ENCODE peak calls at places on chromosomes 3 and 15, in seven cellular contexts. H is cardiac fibroblast, G is small intestine, W is GM23338, E is skeletal muscle cell, D is GM12865, V is lower lobe of right lung. A is an unnamed sample.

GRCh38 chr15:42152196-42152920 is 4.1 kb downstream of the PLA2G4F start:
- DNase-seq in H (no peak), D (no peak), E (no peak), W (no peak), V (peak), G (no peak), A (no peak)

GRCh38 chr3:155634121-155634719 is 110.7 kb downstream of the PLCH1 start:
- DNase-seq in H (no peak), W (no peak), D (no peak), V (no peak), E (no peak), G (no peak), A (no peak)

GRCh38 chr3:121488628-121489027 is 57.2 kb downstream of the POLQ start:
- DNase-seq in D (no peak), E (no peak), W (peak), V (no peak), H (peak), G (peak), A (no peak)

GRCh38 chr3:36677331-36678007 is 86.9 kb downstream of the DCLK3 start:
- DNase-seq in D (peak), W (peak), H (peak), E (peak), G (no peak), V (no peak), A (peak)

GRCh38 chr3:195410546-195410945 is 32.3 kb downstream of the ACAP2 start:
- DNase-seq in G (no peak), V (no peak), H (no peak), D (no peak), E (no peak), W (peak), A (no peak)

GRCh38 chr15:34284937-34285336 is 52.6 kb downstream of the SLC12A6 start:
- DNase-seq in E (no peak), W (no peak), D (no peak), H (no peak), G (peak), V (no peak), A (no peak)

GRCh38 chr3:148789156-148789555 is 38.5 kb upstream of the CPB1 start:
- DNase-seq in E (peak), W (peak), G (no peak), H (peak), V (no peak), D (no peak), A (peak)

GRCh38 chr3:197151562-197151961 is 121.9 kb upstream of the MELTF start:
- DNase-seq in G (peak), H (peak), V (no peak), E (peak), W (no peak), D (peak), A (peak)

GRCh38 chr3:121758727-121759450 is 9.3 kb upstream of the GOLGB1 start:
- DNase-seq in H (no peak), D (no peak), V (no peak), W (no peak), G (no peak), E (no peak), A (peak)

GRCh38 chr3:73508330-73508954 is 116.3 kb downstream of the PDZRN3 start:
- DNase-seq in W (peak), G (peak), E (no peak), H (peak), V (no peak), D (peak), A (peak)

GRCh38 chr3:195522254-195523023 is 20.7 kb downstream of the PPP1R2 start:
- DNase-seq in V (no peak), W (peak), D (peak), E (no peak), G (peak), H (peak), A (peak)

GRCh38 chr15:29270169-29270955 is 740 bp upstream of the NSMCE3 start:
- DNase-seq in H (peak), D (peak), E (no peak), W (no peak), V (no peak), G (peak), A (peak)

GRCh38 chr3:132784502-132785025 is 62.4 kb upstream of the NPHP3 start:
- DNase-seq in G (no peak), W (no peak), V (no peak), E (no peak), H (peak), D (no peak), A (no peak)

GRCh38 chr3:72127843-72128242 is 342.9 kb upstream of the PROK2 start:
- DNase-seq in W (no peak), G (no peak), D (no peak), H (peak), V (no peak), E (no peak), A (no peak)

GRCh38 chr3:171065732-171066131 is 39.2 kb upstream of the SLC2A2 start:
- DNase-seq in H (no peak), G (no peak), E (no peak), W (no peak), V (no peak), D (no peak), A (no peak)

GRCh38 chr15:78629716-78630065 is 8.9 kb upstream of the CHRNA3 start:
- DNase-seq in W (no peak), E (no peak), D (no peak), V (no peak), G (no peak), H (no peak), A (no peak)

GRCh38 chr3:74621581-74621980 is 7.1 kb upstream of the CNTN3 start:
- DNase-seq in H (peak), E (no peak), D (no peak), G (no peak), V (no peak), W (no peak), A (no peak)

GRCh38 chr3:49100046-49100615 is 4.4 kb downstream of the QARS1 start:
- DNase-seq in W (no peak), E (no peak), G (no peak), D (no peak), H (no peak), V (peak), A (no peak)

GRCh38 chr3:122199552-122199951 is 16.1 kb downstream of the CASR start:
- DNase-seq in V (no peak), E (no peak), H (no peak), G (no peak), W (no peak), D (no peak), A (no peak)

GRCh38 chr3:81425198-81425868 is 336.1 kb downstream of the GBE1 start:
- DNase-seq in V (no peak), E (no peak), G (no peak), W (peak), D (no peak), H (peak), A (no peak)

GRCh38 chr3:183313331-183313730 is 60.3 kb downstream of the B3GNT5 start:
- DNase-seq in H (no peak), G (no peak), V (no peak), W (no peak), E (no peak), D (no peak), A (no peak)

GRCh38 chr3:46280105-46280797 is 38.0 kb downstream of the CCR3 start:
- DNase-seq in E (peak), G (peak), W (no peak), D (peak), H (peak), V (no peak), A (peak)

GRCh38 chr3:123337226-123337625 is 111.7 kb downstream of the ADCY5 start:
- DNase-seq in H (no peak), G (no peak), V (no peak), W (no peak), E (no peak), D (no peak), A (no peak)

GRCh38 chr3:19474169-19474568 is 325.9 kb downstream of the KCNH8 start:
- DNase-seq in H (no peak), D (no peak), G (no peak), E (no peak), W (peak), V (no peak), A (no peak)

GRCh38 chr3:67292356-67293225 is 294.5 kb downstream of the KBTBD8 start:
- DNase-seq in D (no peak), G (no peak), H (no peak), W (no peak), V (peak), E (peak), A (peak)

GRCh38 chr3:22315925-22316324 is 564.9 kb upstream of the ZNF385D start:
- DNase-seq in H (no peak), D (no peak), E (no peak), W (no peak), G (no peak), V (no peak), A (no peak)

GRCh38 chr3:10471337-10471721 is 34.1 kb downstream of the ATP2B2 start:
- DNase-seq in G (no peak), E (no peak), W (peak), D (no peak), V (no peak), H (no peak), A (no peak)

GRCh38 chr3:73364517-73364916 is 260.2 kb downstream of the PDZRN3 start:
- DNase-seq in W (no peak), E (no peak), H (no peak), G (no peak), D (no peak), V (no peak), A (no peak)

GRCh38 chr3:43709022-43709421 is 18.3 kb downstream of the ABHD5 start:
- DNase-seq in V (no peak), W (no peak), H (peak), D (no peak), G (no peak), E (peak), A (peak)

GRCh38 chr3:159782724-159783421 is 205.8 kb upstream of the IL12A start:
- DNase-seq in W (no peak), G (no peak), H (no peak), D (no peak), V (no peak), E (no peak), A (no peak)

GRCh38 chr3:196620228-196620627 is 19.3 kb upstream of the NRROS start:
- DNase-seq in G (no peak), E (no peak), V (peak), W (no peak), D (peak), H (peak), A (no peak)

GRCh38 chr3:189070965-189071364 is 100.8 kb upstream of the TPRG1 start:
- DNase-seq in W (no peak), H (no peak), D (no peak), V (no peak), G (no peak), E (no peak), A (no peak)

GRCh38 chr3:65996605-65997004 is 42.1 kb downstream of the MAGI1 start:
- DNase-seq in E (no peak), W (peak), G (no peak), V (peak), H (peak), D (no peak), A (no peak)

GRCh38 chr15:43930079-43930478 is 103.3 kb downstream of the WDR76 start:
- DNase-seq in V (no peak), E (no peak), D (no peak), W (peak), H (no peak), G (no peak), A (no peak)
- H3K4me3 ChIP-seq in V (no peak), E (no peak), D (no peak), W (no peak), H (no peak), G (no peak), A (no peak)

GRCh38 chr3:153783106-153783505 is 338.1 kb upstream of the ARHGEF26 start:
- DNase-seq in G (no peak), V (no peak), H (peak), D (no peak), E (peak), W (peak), A (peak)
- H3K4me3 ChIP-seq in G (no peak), V (no peak), H (no peak), D (no peak), E (no peak), W (no peak), A (no peak)

DNA sequence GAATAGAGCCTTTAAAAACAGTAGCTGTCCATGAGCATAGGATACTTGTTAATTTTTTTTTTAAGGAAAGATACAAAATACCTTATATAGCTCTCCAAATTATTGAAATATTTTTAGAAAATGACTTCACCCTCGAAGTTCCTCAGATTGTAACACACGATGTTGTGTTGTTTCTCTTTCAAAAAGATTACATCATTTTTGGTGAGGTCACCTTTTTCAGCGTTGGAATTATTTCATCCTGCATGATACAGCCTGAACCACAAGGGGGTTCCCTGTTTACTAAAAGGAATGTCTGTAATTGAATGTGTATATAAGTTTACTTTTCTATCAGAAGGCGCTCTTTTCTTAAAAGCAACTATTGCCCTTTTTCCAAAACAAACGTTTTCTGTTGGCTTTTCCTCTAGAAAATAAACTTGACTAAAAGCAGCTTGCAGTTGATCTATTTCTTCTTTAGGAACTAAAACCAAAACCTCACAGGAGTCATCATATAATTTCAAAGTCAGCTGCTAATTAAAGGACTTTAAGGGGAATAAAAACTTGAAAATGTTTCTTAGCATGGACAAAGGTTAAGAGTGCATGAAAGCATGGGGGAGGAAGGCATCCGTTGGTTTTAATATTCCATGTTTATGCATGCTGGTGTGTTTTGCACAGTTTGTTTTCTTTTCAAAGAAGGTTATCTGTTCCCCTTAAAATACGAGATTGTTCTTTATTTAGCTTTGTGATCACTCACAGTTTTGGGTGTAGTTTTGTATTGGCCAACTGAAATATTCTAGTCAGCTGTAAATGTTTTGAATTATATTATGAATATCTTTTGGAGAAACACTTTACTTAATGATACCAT is 29.4 kb downstream of the LYSMD4 start:
- DNase-seq in G (peak), D (peak), H (peak), V (no peak), E (peak), W (peak), A (peak)
- H3K4me3 ChIP-seq in G (no peak), D (no peak), H (no peak), V (peak), E (no peak), W (no peak), A (peak)

GRCh38 chr15:62163847-62164499 is 1.1 kb downstream of the C2CD4B start:
- DNase-seq in G (peak), W (peak), V (peak), E (no peak), D (no peak), H (peak), A (no peak)

GRCh38 chr15:62164500-62165028 is 521 bp downstream of the C2CD4B start:
- DNase-seq in D (peak), G (peak), H (peak), V (peak), W (peak), E (no peak), A (no peak)

GRCh38 chr15:62165793-62166380 is 802 bp upstream of the C2CD4B start:
- DNase-seq in G (no peak), D (no peak), W (peak), H (peak), E (peak), V (no peak), A (no peak)

GRCh38 chr15:62165029-62165792 is at the start of gene C2CD4B:
- DNase-seq in G (peak), H (peak), D (peak), E (no peak), V (peak), W (peak), A (no peak)

DNA sequence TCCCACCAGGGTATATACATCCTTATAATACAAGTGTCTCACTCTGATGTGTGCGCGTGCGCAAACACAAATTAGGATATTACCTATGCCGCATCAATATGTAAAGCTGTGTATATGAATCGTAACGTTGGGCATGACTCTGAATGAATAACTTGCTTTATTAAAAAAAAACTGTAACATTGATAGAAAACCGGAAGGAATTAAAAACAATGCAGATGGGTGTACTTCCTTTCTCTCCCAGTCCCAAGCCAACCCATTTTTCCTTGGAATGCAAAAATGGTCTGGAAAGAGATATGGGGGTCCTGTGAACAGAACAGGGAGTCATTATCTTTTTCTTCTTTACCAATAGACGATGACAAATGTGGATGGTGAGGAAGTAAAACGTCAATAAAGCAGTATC is 1.7 kb downstream of the C2CD4B start:
- DNase-seq in V (no peak), W (no peak), H (no peak), E (no peak), D (no peak), G (no peak), A (no peak)
- H3K4me3 ChIP-seq in V (peak), W (peak), H (no peak), E (no peak), D (no peak), G (peak), A (no peak)

DNA sequence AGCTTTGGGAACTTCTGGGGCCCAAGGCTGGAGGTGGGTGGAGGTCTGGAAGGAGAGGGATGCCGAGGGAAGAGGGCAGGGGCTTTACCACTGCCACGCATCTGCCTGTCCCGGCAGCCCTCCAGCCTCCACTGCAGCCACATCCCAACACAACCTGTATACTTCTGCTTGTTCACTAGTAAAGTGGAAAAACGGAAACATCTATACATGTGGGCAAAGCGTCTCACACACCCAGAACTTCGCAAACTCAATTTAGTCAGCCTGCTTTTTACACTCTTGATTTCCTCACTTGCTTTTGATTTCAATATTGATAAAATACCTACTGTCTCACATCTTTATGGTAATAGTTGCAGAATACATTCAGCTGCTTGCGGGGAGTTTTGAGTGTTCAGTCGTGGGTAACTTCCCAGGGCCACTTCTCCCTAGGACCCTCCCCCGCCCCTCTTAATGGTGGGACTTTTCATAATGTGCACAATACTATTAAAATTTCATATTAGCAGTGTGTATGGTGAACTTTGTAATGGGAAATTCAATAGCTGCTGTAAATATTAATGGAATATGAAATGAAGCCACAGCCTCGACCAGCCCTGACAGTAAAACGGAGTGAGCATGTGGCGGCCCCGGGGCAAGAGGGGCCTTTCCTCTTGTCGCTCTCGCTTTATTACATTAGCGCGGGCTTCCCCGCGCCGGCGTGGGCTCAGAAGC is 85.2 kb downstream of the NR2F2 start:
- DNase-seq in D (no peak), W (no peak), V (no peak), H (no peak), E (no peak), G (no peak), A (no peak)
- H3K4me3 ChIP-seq in D (no peak), W (peak), V (no peak), H (no peak), E (no peak), G (no peak), A (no peak)

GRCh38 chr15:43519207-43519606 is 1.8 kb downstream of the MAP1A start:
- DNase-seq in G (no peak), V (no peak), D (no peak), W (no peak), H (no peak), E (no peak), A (no peak)
- H3K4me3 ChIP-seq in G (no peak), V (no peak), D (no peak), W (peak), H (no peak), E (peak), A (no peak)

GRCh38 chr3:141370065-141370533 is 1.8 kb downstream of the ZBTB38 start:
- DNase-seq in D (peak), V (no peak), W (peak), E (peak), G (peak), H (peak), A (peak)
- H3K4me3 ChIP-seq in D (peak), V (peak), W (no peak), E (no peak), G (no peak), H (no peak), A (peak)

DNA sequence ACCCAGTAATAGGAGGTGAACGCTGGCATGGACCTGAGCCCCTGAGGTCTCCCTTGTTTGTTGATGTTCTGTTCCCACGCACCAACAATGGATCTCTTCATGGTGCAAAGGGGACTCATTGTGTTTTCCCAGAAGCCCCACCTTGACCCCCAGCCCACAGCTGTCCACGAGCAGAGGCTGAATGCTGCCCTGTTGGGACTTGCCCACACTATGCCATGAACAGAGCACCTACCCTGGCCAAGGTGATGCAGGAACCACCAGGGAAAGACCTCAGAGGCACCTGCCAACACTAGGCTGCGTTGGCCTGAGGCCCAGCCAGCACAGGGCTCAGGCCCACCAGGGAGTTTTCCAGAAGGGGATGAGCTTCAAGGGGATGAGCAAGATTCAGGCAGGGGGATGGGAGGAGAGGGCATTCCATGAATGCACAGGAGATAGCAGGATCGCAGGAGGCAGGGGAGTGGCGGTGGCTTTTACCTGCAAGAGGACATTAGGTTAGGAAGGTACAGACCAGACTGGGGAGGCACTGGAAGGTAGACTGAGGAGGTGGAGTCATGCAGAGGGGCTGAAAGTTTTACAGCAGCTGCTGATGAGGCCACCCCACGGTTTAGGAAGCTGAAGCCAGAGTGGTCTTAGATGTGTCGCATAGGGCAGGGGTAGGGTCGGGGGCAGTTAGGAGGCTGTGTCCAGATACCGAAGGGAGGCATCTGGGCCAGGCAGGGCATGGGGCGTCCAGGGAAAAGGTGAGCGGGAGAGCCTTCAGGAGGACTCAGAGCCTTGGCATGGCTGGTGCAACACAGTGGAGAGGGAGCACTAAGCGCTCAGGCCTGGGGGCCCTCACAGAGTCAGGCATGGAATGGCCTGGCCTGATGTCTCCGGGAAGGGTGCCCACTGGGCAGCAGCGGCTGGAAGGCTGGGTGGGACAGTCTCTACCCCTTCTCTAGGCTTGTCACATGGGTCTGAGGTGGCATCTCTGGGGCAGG is 4.0 kb upstream of the PHGR1 start:
- DNase-seq in V (no peak), W (no peak), H (no peak), E (no peak), G (peak), D (no peak), A (no peak)
- H3K4me3 ChIP-seq in V (no peak), W (no peak), H (no peak), E (no peak), G (peak), D (no peak), A (no peak)

GRCh38 chr15:63050737-63051700 is 8.5 kb downstream of the TPM1 start:
- DNase-seq in E (no peak), V (no peak), G (peak), W (peak), D (no peak), H (peak), A (peak)
- H3K4me3 ChIP-seq in E (no peak), V (peak), G (peak), W (no peak), D (no peak), H (no peak), A (peak)

A was measured in fibroblast of villous mesenchyme.